ENCODE peak calls at places on chromosomes 5 and 9, in nine cellular contexts. One of them, this sample, is unnamed. For H3K36me3, the result is how much of the 10 kb centered on the place peaks cover.

GRCh38 chr9:16509946-16510504 is 360.4 kb downstream of the BNC2 start:
- DNase-seq in cardiac muscle cell: peak
- DNase-seq in mesendoderm: no peak
- DNase-seq in small intestine: no peak
- DNase-seq in tibial nerve: no peak
- DNase-seq in astrocyte: peak
- DNase-seq in body of pancreas: no peak
- DNase-seq in tibial artery: no peak
- DNase-seq in CD8-positive, alpha-beta T cell: no peak
- DNase-seq in this sample: no peak

GRCh38 chr9:127612993-127613954 is 1.2 kb downstream of the STXBP1 start:
- DNase-seq in cardiac muscle cell: peak
- DNase-seq in mesendoderm: peak
- DNase-seq in small intestine: peak
- DNase-seq in tibial nerve: peak
- DNase-seq in astrocyte: peak
- DNase-seq in body of pancreas: peak
- DNase-seq in tibial artery: peak
- DNase-seq in CD8-positive, alpha-beta T cell: peak
- DNase-seq in this sample: peak

GRCh38 chr5:43034591-43034968 is 5.5 kb downstream of the ANXA2R start:
- DNase-seq in cardiac muscle cell: peak
- DNase-seq in mesendoderm: peak
- DNase-seq in small intestine: no peak
- DNase-seq in tibial nerve: no peak
- DNase-seq in astrocyte: peak
- DNase-seq in body of pancreas: no peak
- DNase-seq in tibial artery: no peak
- DNase-seq in CD8-positive, alpha-beta T cell: no peak
- DNase-seq in this sample: peak

GRCh38 chr9:22447607-22448305 is 1.1 kb downstream of the DMRTA1 start:
- DNase-seq in cardiac muscle cell: no peak
- DNase-seq in mesendoderm: peak
- DNase-seq in small intestine: no peak
- DNase-seq in tibial nerve: no peak
- DNase-seq in astrocyte: no peak
- DNase-seq in body of pancreas: peak
- DNase-seq in tibial artery: no peak
- DNase-seq in CD8-positive, alpha-beta T cell: no peak
- DNase-seq in this sample: no peak

GRCh38 chr5:160303690-160304089 is 8.7 kb downstream of the CCNJL start:
- DNase-seq in cardiac muscle cell: no peak
- DNase-seq in mesendoderm: no peak
- DNase-seq in small intestine: no peak
- DNase-seq in tibial nerve: no peak
- DNase-seq in astrocyte: no peak
- DNase-seq in body of pancreas: no peak
- DNase-seq in tibial artery: no peak
- DNase-seq in CD8-positive, alpha-beta T cell: no peak
- DNase-seq in this sample: no peak

GRCh38 chr5:90381213-90381929 is 28.2 kb downstream of the CETN3 start:
- DNase-seq in cardiac muscle cell: no peak
- DNase-seq in mesendoderm: no peak
- DNase-seq in small intestine: peak
- DNase-seq in tibial nerve: no peak
- DNase-seq in astrocyte: peak
- DNase-seq in body of pancreas: no peak
- DNase-seq in tibial artery: no peak
- DNase-seq in CD8-positive, alpha-beta T cell: no peak
- DNase-seq in this sample: no peak

GRCh38 chr9:137316012-137316981 is 14.2 kb upstream of the NRARP start:
- DNase-seq in cardiac muscle cell: peak
- DNase-seq in mesendoderm: no peak
- DNase-seq in small intestine: peak
- DNase-seq in tibial nerve: no peak
- DNase-seq in astrocyte: no peak
- DNase-seq in body of pancreas: peak
- DNase-seq in tibial artery: peak
- DNase-seq in CD8-positive, alpha-beta T cell: no peak
- DNase-seq in this sample: no peak

GRCh38 chr9:34119713-34120112 is 6.8 kb downstream of the DCAF12 start:
- DNase-seq in cardiac muscle cell: no peak
- DNase-seq in mesendoderm: no peak
- DNase-seq in small intestine: no peak
- DNase-seq in tibial nerve: no peak
- DNase-seq in astrocyte: no peak
- DNase-seq in body of pancreas: no peak
- DNase-seq in tibial artery: no peak
- DNase-seq in CD8-positive, alpha-beta T cell: no peak
- DNase-seq in this sample: no peak

GRCh38 chr5:6583049-6583880 is 49.6 kb downstream of the NSUN2 start:
- DNase-seq in cardiac muscle cell: peak
- DNase-seq in mesendoderm: peak
- DNase-seq in small intestine: peak
- DNase-seq in tibial nerve: no peak
- DNase-seq in astrocyte: no peak
- DNase-seq in body of pancreas: peak
- DNase-seq in tibial artery: no peak
- DNase-seq in CD8-positive, alpha-beta T cell: no peak
- DNase-seq in this sample: no peak

GRCh38 chr5:31867219-31867618 is 228.3 kb downstream of the PDZD2 start:
- DNase-seq in cardiac muscle cell: no peak
- DNase-seq in mesendoderm: no peak
- DNase-seq in small intestine: no peak
- DNase-seq in tibial nerve: no peak
- DNase-seq in astrocyte: no peak
- DNase-seq in body of pancreas: no peak
- DNase-seq in tibial artery: no peak
- DNase-seq in CD8-positive, alpha-beta T cell: no peak
- DNase-seq in this sample: peak

GRCh38 chr9:7298123-7298522 is 501.5 kb downstream of the DMAC1 start:
- DNase-seq in cardiac muscle cell: peak
- DNase-seq in mesendoderm: no peak
- DNase-seq in small intestine: no peak
- DNase-seq in tibial nerve: no peak
- DNase-seq in astrocyte: no peak
- DNase-seq in body of pancreas: no peak
- DNase-seq in tibial artery: no peak
- DNase-seq in CD8-positive, alpha-beta T cell: no peak
- DNase-seq in this sample: no peak

GRCh38 chr5:169390265-169390664 is 89.3 kb upstream of the SLIT3 start:
- DNase-seq in cardiac muscle cell: no peak
- DNase-seq in mesendoderm: peak
- DNase-seq in small intestine: no peak
- DNase-seq in tibial nerve: no peak
- DNase-seq in astrocyte: no peak
- DNase-seq in body of pancreas: no peak
- DNase-seq in tibial artery: no peak
- DNase-seq in CD8-positive, alpha-beta T cell: no peak
- DNase-seq in this sample: no peak

GRCh38 chr9:92564982-92565381 is 29.2 kb upstream of the ECM2 start:
- DNase-seq in cardiac muscle cell: no peak
- DNase-seq in mesendoderm: no peak
- DNase-seq in small intestine: no peak
- DNase-seq in tibial nerve: no peak
- DNase-seq in astrocyte: peak
- DNase-seq in body of pancreas: no peak
- DNase-seq in tibial artery: no peak
- DNase-seq in CD8-positive, alpha-beta T cell: no peak
- DNase-seq in this sample: no peak

DNA sequence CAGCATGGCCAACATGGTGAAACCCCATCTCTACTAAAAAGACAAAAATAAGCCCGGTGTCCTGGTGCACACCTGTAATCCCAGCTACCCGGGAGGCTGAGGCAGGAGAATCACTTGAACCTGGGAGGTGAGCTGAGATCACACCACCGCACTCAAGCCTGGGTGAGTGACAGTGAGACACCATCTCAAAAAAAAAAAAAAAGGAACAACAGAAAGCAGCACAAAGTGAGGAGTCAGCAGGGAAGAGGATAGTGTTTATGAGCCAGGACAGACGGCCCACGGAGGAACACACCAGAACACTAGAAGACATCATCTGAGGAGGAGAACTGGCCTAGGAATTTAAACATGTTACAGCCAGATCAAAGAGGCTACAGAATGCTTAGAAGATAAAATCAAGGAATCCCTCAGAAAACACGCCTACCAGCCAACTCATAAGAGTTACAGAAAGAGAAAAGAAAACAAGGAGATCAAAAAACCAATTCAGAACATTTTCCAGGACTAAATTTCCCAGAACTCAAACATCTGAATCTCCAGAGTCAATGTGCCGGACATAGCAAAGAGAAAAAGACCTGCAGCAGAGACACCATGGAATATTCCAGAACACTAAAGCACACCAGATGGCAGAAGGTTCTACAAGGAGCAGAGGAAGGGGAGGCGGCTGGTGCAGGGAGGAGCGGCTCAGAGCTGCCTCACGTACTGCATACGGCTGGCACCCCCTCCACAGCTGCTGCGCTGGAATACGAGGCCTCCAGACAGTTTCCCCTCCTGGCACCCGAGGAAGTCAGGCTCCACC is 12.1 kb downstream of the UBAC1 start:
- DNase-seq in cardiac muscle cell: no peak
- DNase-seq in mesendoderm: no peak
- DNase-seq in small intestine: no peak
- DNase-seq in tibial nerve: no peak
- DNase-seq in astrocyte: no peak
- DNase-seq in body of pancreas: no peak
- DNase-seq in tibial artery: no peak
- DNase-seq in CD8-positive, alpha-beta T cell: no peak
- DNase-seq in this sample: no peak
- H3K36me3 ChIP-seq in cardiac muscle cell: under half
- H3K36me3 ChIP-seq in mesendoderm: under half
- H3K36me3 ChIP-seq in small intestine: under half
- H3K36me3 ChIP-seq in tibial nerve: under half
- H3K36me3 ChIP-seq in astrocyte: under half
- H3K36me3 ChIP-seq in body of pancreas: under half
- H3K36me3 ChIP-seq in tibial artery: half or more
- H3K36me3 ChIP-seq in CD8-positive, alpha-beta T cell: under half
- H3K36me3 ChIP-seq in this sample: under half

DNA sequence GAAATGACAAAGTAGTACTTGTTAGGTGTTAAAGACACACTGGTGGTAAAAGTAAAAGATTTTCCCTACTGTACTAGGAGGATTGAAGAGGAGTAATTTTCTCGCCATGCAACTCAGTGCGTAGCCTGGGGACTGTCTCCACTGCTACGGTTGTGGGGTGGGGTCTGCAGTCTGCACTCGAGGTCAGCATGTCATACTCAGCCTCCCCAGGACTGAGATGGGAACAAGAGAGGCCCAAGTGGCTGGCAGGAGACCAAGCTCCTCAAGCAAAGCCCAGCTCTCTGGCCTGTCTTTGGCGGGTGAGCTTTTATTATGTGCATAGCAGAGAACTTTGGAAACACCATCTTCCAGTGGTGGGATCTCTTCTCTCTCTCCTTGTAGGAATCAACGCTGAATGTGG is 10.4 kb downstream of the NHP2 start:
- DNase-seq in cardiac muscle cell: no peak
- DNase-seq in mesendoderm: no peak
- DNase-seq in small intestine: no peak
- DNase-seq in tibial nerve: no peak
- DNase-seq in astrocyte: no peak
- DNase-seq in body of pancreas: no peak
- DNase-seq in tibial artery: no peak
- DNase-seq in CD8-positive, alpha-beta T cell: no peak
- DNase-seq in this sample: no peak
- H3K36me3 ChIP-seq in cardiac muscle cell: under half
- H3K36me3 ChIP-seq in mesendoderm: under half
- H3K36me3 ChIP-seq in small intestine: under half
- H3K36me3 ChIP-seq in tibial nerve: under half
- H3K36me3 ChIP-seq in astrocyte: under half
- H3K36me3 ChIP-seq in body of pancreas: under half
- H3K36me3 ChIP-seq in tibial artery: half or more
- H3K36me3 ChIP-seq in CD8-positive, alpha-beta T cell: under half
- H3K36me3 ChIP-seq in this sample: under half

DNA sequence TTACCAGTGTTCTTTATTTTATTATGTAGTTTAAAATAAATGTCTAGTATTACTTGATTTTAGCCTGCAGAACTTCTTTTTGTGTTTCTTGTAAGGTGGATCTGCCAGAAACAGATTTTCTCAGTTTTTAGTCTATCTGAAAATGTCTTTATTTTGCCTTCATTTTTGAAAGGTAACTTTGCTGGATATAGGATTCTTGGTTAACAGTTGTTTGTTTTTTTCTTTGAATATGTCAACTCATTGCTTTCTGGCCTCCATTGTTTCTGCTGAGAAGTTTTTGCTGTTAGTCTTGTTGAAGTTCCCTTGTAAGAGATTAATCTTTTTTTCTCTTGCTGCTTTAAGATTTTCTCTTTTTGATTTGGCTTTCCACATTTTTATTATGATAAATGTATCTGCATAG is 75.5 kb downstream of the MTREX start:
- DNase-seq in cardiac muscle cell: no peak
- DNase-seq in mesendoderm: no peak
- DNase-seq in small intestine: no peak
- DNase-seq in tibial nerve: no peak
- DNase-seq in astrocyte: no peak
- DNase-seq in body of pancreas: no peak
- DNase-seq in tibial artery: no peak
- DNase-seq in CD8-positive, alpha-beta T cell: no peak
- DNase-seq in this sample: no peak
- H3K36me3 ChIP-seq in cardiac muscle cell: under half
- H3K36me3 ChIP-seq in mesendoderm: under half
- H3K36me3 ChIP-seq in small intestine: under half
- H3K36me3 ChIP-seq in tibial nerve: under half
- H3K36me3 ChIP-seq in astrocyte: under half
- H3K36me3 ChIP-seq in body of pancreas: under half
- H3K36me3 ChIP-seq in tibial artery: under half
- H3K36me3 ChIP-seq in CD8-positive, alpha-beta T cell: under half
- H3K36me3 ChIP-seq in this sample: under half

GRCh38 chr5:157324237-157324636 is 58.3 kb downstream of the CYFIP2 start:
- DNase-seq in cardiac muscle cell: no peak
- DNase-seq in mesendoderm: peak
- DNase-seq in small intestine: no peak
- DNase-seq in tibial nerve: no peak
- DNase-seq in astrocyte: no peak
- DNase-seq in body of pancreas: no peak
- DNase-seq in tibial artery: no peak
- DNase-seq in CD8-positive, alpha-beta T cell: no peak
- DNase-seq in this sample: no peak

GRCh38 chr5:157326440-157327023 is 60.6 kb downstream of the CYFIP2 start:
- DNase-seq in cardiac muscle cell: no peak
- DNase-seq in mesendoderm: no peak
- DNase-seq in small intestine: peak
- DNase-seq in tibial nerve: no peak
- DNase-seq in astrocyte: no peak
- DNase-seq in body of pancreas: no peak
- DNase-seq in tibial artery: no peak
- DNase-seq in CD8-positive, alpha-beta T cell: no peak
- DNase-seq in this sample: no peak

GRCh38 chr5:157331807-157332206 is 65.9 kb downstream of the CYFIP2 start:
- DNase-seq in cardiac muscle cell: no peak
- DNase-seq in mesendoderm: no peak
- DNase-seq in small intestine: no peak
- DNase-seq in tibial nerve: no peak
- DNase-seq in astrocyte: no peak
- DNase-seq in body of pancreas: no peak
- DNase-seq in tibial artery: no peak
- DNase-seq in CD8-positive, alpha-beta T cell: no peak
- DNase-seq in this sample: no peak

GRCh38 chr5:157327771-157328170 is 61.8 kb downstream of the CYFIP2 start:
- DNase-seq in cardiac muscle cell: no peak
- DNase-seq in mesendoderm: no peak
- DNase-seq in small intestine: peak
- DNase-seq in tibial nerve: no peak
- DNase-seq in astrocyte: no peak
- DNase-seq in body of pancreas: no peak
- DNase-seq in tibial artery: no peak
- DNase-seq in CD8-positive, alpha-beta T cell: no peak
- DNase-seq in this sample: peak

GRCh38 chr5:157328277-157328912 is 62.5 kb downstream of the CYFIP2 start:
- DNase-seq in cardiac muscle cell: peak
- DNase-seq in mesendoderm: peak
- DNase-seq in small intestine: peak
- DNase-seq in tibial nerve: peak
- DNase-seq in astrocyte: peak
- DNase-seq in body of pancreas: peak
- DNase-seq in tibial artery: peak
- DNase-seq in CD8-positive, alpha-beta T cell: peak
- DNase-seq in this sample: peak
- H3K36me3 ChIP-seq in cardiac muscle cell: half or more
- H3K36me3 ChIP-seq in mesendoderm: under half
- H3K36me3 ChIP-seq in small intestine: under half
- H3K36me3 ChIP-seq in tibial nerve: under half
- H3K36me3 ChIP-seq in astrocyte: under half
- H3K36me3 ChIP-seq in body of pancreas: under half
- H3K36me3 ChIP-seq in tibial artery: under half
- H3K36me3 ChIP-seq in CD8-positive, alpha-beta T cell: half or more
- H3K36me3 ChIP-seq in this sample: half or more